ENCODE peak calls at places on chromosomes 6 and 20, in four cellular contexts. U, X, Z and P are unnamed samples. For H3K4me1, the result is how much of the 10 kb centered on the place peaks cover.

GRCh38 chr6:18528084-18528743 is 141.1 kb downstream of the RNF144B start:
- DNase-seq in U (peak), X (no peak), Z (no peak), P (no peak)

GRCh38 chr6:4703367-4703766 is 72.8 kb upstream of the CDYL start:
- DNase-seq in U (no peak), X (peak), Z (no peak), P (no peak)

GRCh38 chr6:19444481-19444880 is 392.7 kb upstream of the ID4 start:
- DNase-seq in U (peak), X (no peak), Z (peak), P (peak)

GRCh38 chr20:58117944-58118343 is 110.5 kb downstream of the ANKRD60 start:
- DNase-seq in U (peak), X (no peak), Z (peak), P (no peak)

GRCh38 chr6:404685-405423 is 13.3 kb downstream of the IRF4 start:
- DNase-seq in U (no peak), X (no peak), Z (no peak), P (no peak)

GRCh38 chr6:32123681-32124080 is 4.4 kb downstream of the ATF6B start:
- DNase-seq in U (no peak), X (no peak), Z (no peak), P (no peak)

GRCh38 chr20:48102821-48103635 is 317.7 kb upstream of the SULF2 start:
- DNase-seq in U (peak), X (no peak), Z (no peak), P (no peak)

GRCh38 chr20:54203281-54203680 is 4.6 kb upstream of the PFDN4 start:
- DNase-seq in U (no peak), X (no peak), Z (no peak), P (no peak)

GRCh38 chr20:48909910-48910309 is 11.6 kb upstream of the ARFGEF2 start:
- DNase-seq in U (no peak), X (no peak), Z (no peak), P (no peak)

GRCh38 chr6:149233056-149233715 is 84.3 kb upstream of the TAB2 start:
- DNase-seq in U (peak), X (no peak), Z (peak), P (peak)

GRCh38 chr20:5654557-5654956 is 95.6 kb upstream of the SHLD1 start:
- DNase-seq in U (peak), X (no peak), Z (peak), P (peak)

GRCh38 chr6:52491203-52492069 is 71.3 kb downstream of the EFHC1 start:
- DNase-seq in U (no peak), X (peak), Z (no peak), P (no peak)

GRCh38 chr20:57080796-57081195 is 185.6 kb downstream of the BMP7 start:
- DNase-seq in U (no peak), X (no peak), Z (peak), P (peak)

GRCh38 chr20:2210646-2211556 is 84.9 kb upstream of the TGM3 start:
- DNase-seq in U (peak), X (no peak), Z (no peak), P (peak)

GRCh38 chr20:24648481-24648880 is 179.1 kb downstream of the SYNDIG1 start:
- DNase-seq in U (no peak), X (no peak), Z (no peak), P (no peak)

DNA sequence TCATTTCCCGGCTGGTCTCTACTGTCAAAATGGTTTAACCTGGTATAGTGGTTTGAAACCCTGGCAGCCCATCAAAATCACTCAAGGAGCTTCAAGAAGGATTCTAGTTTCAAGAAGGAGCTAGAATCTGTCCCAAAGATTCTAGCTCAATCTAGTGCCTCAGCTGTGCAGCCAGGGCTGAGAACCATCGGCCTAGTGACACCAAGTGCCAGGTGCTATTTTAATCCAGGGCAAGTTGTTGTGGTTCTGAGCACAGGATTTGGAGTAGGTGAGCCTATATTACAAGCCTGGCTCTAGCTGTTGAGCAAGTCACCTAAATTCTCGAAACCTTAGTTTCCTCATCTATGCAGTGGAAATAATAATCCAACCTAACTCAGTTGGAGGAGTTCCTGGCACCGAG is 3.7 kb downstream of the MOCS1 start:
- DNase-seq in U (no peak), X (no peak), Z (no peak), P (no peak)
- H3K4me1 ChIP-seq in U (under half), X (under half), Z (under half), P (under half)

DNA sequence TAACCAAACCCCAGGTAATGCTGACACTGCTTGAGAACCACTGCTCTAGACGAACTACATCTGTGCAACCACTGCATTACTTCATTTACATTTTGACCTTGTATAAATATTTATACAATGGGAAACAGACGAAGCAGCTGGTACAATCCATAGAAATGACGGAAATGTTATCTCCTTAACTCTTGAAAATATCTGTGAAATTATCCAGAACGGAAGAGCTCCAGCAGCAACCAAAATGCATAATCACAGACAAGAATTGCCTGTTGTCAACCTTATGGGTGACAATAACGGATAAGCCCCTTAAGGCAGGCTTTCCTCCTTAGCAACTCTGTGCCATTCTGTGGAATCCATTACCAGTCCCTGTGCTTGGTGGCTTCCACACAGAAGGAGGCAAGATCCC is 115.4 kb downstream of the DTNBP1 start:
- DNase-seq in U (no peak), X (no peak), Z (no peak), P (no peak)
- H3K4me2 ChIP-seq in U (no peak), X (no peak), Z (no peak), P (no peak)

DNA sequence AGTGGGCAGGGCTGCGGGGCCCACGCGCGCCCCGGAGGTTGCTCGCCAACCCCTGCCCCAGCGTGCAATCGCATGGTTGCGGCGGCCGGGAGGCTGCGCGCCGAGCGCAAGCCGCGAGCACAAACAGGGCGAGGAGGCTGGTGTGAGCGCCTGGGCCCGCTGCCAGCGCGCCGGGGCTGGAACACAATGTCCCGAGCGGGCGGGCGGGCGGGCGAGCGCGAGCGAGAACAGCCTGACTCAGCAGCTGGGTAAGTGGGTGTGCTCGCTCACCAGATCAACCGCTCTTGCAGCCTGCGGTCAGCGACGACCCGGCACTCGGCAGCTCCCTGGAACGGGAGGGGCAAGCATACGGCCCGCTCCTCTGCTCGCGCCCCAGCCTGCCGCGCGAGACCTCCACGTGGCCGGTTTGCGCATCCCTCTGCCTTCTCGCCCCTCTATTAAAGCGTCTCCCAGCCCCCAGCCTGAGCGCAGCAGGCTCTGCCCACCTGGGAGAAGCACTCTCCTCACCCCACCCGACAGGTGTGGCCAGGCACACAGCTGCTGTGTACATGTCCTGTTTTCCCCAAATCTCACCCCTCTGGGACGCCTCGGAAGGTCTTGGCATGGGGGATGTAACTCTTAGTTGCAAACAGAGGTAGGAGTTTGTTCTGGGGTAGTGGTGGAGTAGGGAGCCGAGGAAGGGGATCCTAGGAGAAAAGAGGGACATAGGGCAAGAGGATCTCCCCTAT is 8.7 kb upstream of the ARMC12 start:
- DNase-seq in U (peak), X (peak), Z (peak), P (peak)
- H3K4me1 ChIP-seq in U (under half), X (under half), Z (under half), P (half or more)

DNA sequence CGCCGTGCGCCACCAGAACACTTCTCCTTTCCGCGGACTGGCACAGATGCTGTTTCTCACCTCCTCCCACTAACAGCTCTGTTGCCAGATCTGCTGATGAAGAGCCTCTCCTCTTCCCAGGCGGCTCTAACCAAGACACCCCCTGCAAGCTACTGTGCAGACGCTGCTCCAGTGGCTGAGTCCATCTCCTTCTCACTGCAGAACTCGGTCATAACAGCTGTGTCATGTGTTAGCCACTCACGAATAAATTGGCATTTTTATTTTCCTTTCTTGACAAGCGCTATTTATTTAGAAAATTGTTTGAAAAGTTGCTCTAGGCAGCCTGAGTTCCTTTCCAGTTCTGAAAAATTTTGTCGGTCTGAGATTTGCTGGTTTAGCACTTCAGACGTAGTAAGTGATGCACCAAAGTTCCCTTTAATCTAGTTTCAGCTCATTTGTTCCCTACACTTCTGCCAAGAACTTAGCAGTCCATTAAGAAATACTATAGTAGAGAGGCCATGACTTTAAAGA is 12.8 kb upstream of the PLEKHG1 start:
- DNase-seq in U (no peak), X (no peak), Z (no peak), P (no peak)
- H3K4me2 ChIP-seq in U (no peak), X (no peak), Z (no peak), P (no peak)

DNA sequence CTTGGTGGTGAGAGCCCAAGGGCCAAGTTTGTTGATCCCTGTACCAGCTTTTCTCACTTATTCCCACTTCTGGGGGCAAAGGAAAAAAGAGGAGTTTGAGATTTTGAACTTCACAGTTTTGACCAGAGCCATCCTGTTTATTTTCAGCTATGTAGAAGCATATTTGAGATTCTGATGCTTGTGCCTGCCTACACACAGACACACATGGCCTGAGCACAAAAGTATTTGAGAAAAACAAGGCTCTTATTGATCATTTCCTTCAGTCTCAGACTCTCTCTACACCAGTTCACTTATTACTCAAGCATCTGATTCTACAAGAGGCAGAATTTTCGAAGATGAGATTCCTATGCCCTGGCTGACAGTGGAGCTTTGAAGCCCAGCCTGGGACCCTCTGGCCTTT is 100.7 kb downstream of the TCP11 start:
- DNase-seq in U (no peak), X (no peak), Z (peak), P (no peak)
- H3K4me1 ChIP-seq in U (under half), X (under half), Z (under half), P (under half)

GRCh38 chr6:134315974-134316391 is 1.9 kb downstream of the SGK1 start:
- DNase-seq in U (no peak), X (no peak), Z (no peak), P (no peak)

GRCh38 chr6:134318396-134319281 is 727 bp upstream of the SGK1 start:
- DNase-seq in U (no peak), X (no peak), Z (no peak), P (no peak)

GRCh38 chr6:134317471-134318131 is at the start of gene SGK1:
- DNase-seq in U (peak), X (peak), Z (no peak), P (peak)

GRCh38 chr6:134315189-134315588 is 2.7 kb downstream of the SGK1 start:
- DNase-seq in U (no peak), X (no peak), Z (no peak), P (no peak)

GRCh38 chr6:134316733-134317431 is 1.0 kb downstream of the SGK1 start:
- DNase-seq in U (no peak), X (no peak), Z (no peak), P (no peak)
- H3K4me2 ChIP-seq in U (peak), X (peak), Z (no peak), P (peak)

GRCh38 chr6:132504757-132505156 is 8.2 kb downstream of the STX7 start:
- DNase-seq in U (no peak), X (no peak), Z (no peak), P (no peak)
- H3K4me1 ChIP-seq in U (under half), X (under half), Z (under half), P (under half)

GRCh38 chr6:139378226-139378625 is 3.8 kb upstream of the CITED2 start:
- DNase-seq in U (no peak), X (no peak), Z (no peak), P (peak)

GRCh38 chr6:139380168-139380567 is 5.7 kb upstream of the CITED2 start:
- DNase-seq in U (no peak), X (no peak), Z (no peak), P (no peak)

GRCh38 chr6:139380611-139381010 is 6.2 kb upstream of the CITED2 start:
- DNase-seq in U (no peak), X (no peak), Z (no peak), P (no peak)

GRCh38 chr6:139376604-139377218 is 2.3 kb upstream of the CITED2 start:
- DNase-seq in U (peak), X (no peak), Z (peak), P (peak)

DNA sequence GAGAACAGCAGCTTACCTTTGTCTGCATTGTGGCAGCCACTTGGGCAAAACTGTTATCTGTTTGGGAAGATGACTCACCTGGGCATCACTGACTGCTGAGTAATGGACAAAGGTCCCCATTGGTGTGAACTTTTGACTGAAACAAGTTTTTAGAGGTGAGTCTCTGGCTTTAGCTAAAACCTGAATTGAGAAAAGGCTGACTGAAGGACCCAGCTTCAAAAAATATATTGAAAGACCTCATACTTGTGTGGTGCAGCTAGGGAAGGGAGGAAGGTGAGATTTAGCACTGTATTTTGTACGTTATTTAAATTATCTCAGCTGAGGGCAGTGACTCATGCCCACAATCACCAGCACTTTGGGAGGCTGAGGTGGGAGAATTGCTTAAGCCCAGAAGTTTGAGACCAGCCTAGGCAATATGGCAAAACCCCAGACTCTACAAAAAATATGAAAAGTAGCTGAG is 4.5 kb upstream of the CITED2 start:
- DNase-seq in U (peak), X (no peak), Z (peak), P (peak)
- H3K4me2 ChIP-seq in U (no peak), X (no peak), Z (peak), P (peak)